ENCODE peak calls at places on chromosome 9, in five cellular contexts. W is A549, D is GM12878, P is HepG2, S is K562. G is an unnamed sample.

GRCh38 chr9:99623780-99624364 is 197.8 kb upstream of the NR4A3 start:
- DNase-seq in W (no peak), D (no peak), P (no peak), S (no peak), G (no peak)

GRCh38 chr9:6660512-6660911 is 15.0 kb upstream of the GLDC start:
- DNase-seq in W (no peak), D (no peak), P (no peak), S (no peak), G (no peak)

GRCh38 chr9:134738869-134739659 is 97.5 kb downstream of the COL5A1 start:
- DNase-seq in W (peak; percentile 78), D (no peak), P (peak; percentile 13), S (peak; percentile 63), G (peak; percentile 85)

GRCh38 chr9:35675732-35676392 is 2.1 kb downstream of the CA9 start:
- DNase-seq in W (no peak), D (no peak), P (no peak), S (no peak), G (peak; percentile 96)

GRCh38 chr9:124983698-124984097 is 42.8 kb upstream of the GOLGA1 start:
- DNase-seq in W (no peak), D (no peak), P (no peak), S (no peak), G (no peak)

GRCh38 chr9:33835625-33836260 is 18.8 kb downstream of the UBE2R2 start:
- DNase-seq in W (no peak), D (no peak), P (no peak), S (no peak), G (no peak)

GRCh38 chr9:136310273-136311030 is 6.6 kb upstream of the CCDC187 start:
- DNase-seq in W (no peak), D (no peak), P (no peak), S (no peak), G (no peak)

GRCh38 chr9:73183917-73184861 is 32.5 kb downstream of the ANXA1 start:
- DNase-seq in W (no peak), D (no peak), P (peak; percentile 21), S (peak; percentile 11), G (peak; percentile 54)

GRCh38 chr9:113593682-113594281 is 130.3 kb downstream of the RGS3 start:
- DNase-seq in W (peak; percentile 93), D (no peak), P (peak; percentile 85), S (peak; percentile 64), G (peak; percentile 98)

GRCh38 chr9:13110766-13111400 is 168.6 kb downstream of the MPDZ start:
- DNase-seq in W (no peak), D (no peak), P (no peak), S (no peak), G (no peak)

GRCh38 chr9:134690946-134691694 is 49.5 kb downstream of the COL5A1 start:
- DNase-seq in W (no peak), D (no peak), P (no peak), S (no peak), G (no peak)

GRCh38 chr9:4923580-4924544 is 61.2 kb upstream of the JAK2 start:
- DNase-seq in W (peak; percentile 32), D (no peak), P (peak; percentile 51), S (peak; percentile 61), G (peak; percentile 35)

GRCh38 chr9:76161546-76161945 is 232.7 kb downstream of the RFK start:
- DNase-seq in W (no peak), D (no peak), P (no peak), S (no peak), G (peak; percentile 4)

GRCh38 chr9:23322392-23322791 is 503.6 kb downstream of the ELAVL2 start:
- DNase-seq in W (no peak), D (no peak), P (no peak), S (no peak), G (peak; percentile 19)

GRCh38 chr9:123416171-123416570 is 60.2 kb downstream of the CRB2 start:
- DNase-seq in W (no peak), D (no peak), P (no peak), S (no peak), G (no peak)

GRCh38 chr9:113957778-113958430 is 81.8 kb downstream of the ZNF618 start:
- DNase-seq in W (peak; percentile 52), D (no peak), P (no peak), S (no peak), G (no peak)

GRCh38 chr9:77961541-77961940 is 70.1 kb downstream of the GNAQ start:
- DNase-seq in W (no peak), D (no peak), P (peak; percentile 13), S (no peak), G (no peak)

GRCh38 chr9:92463989-92464388 is 18.3 kb downstream of the ASPN start:
- DNase-seq in W (no peak), D (no peak), P (no peak), S (no peak), G (no peak)

GRCh38 chr9:95447660-95448420 is 68.9 kb downstream of the PTCH1 start:
- DNase-seq in W (no peak), D (no peak), P (no peak), S (no peak), G (peak; percentile 49)

GRCh38 chr9:70111641-70112236 is 68.1 kb downstream of the MAMDC2 start:
- DNase-seq in W (no peak), D (no peak), P (peak; percentile 22), S (no peak), G (no peak)

GRCh38 chr9:104833701-104834100 is 69.8 kb downstream of the NIPSNAP3B start:
- DNase-seq in W (no peak), D (no peak), P (no peak), S (no peak), G (no peak)

GRCh38 chr9:19184144-19184917 is 46.2 kb upstream of the DENND4C start:
- DNase-seq in W (peak; percentile 74), D (peak; percentile 46), P (peak; percentile 76), S (peak; percentile 32), G (peak; percentile 15)

GRCh38 chr9:134029248-134030226 is 4.3 kb downstream of the BRD3OS start:
- DNase-seq in W (no peak), D (no peak), P (no peak), S (no peak), G (no peak)

GRCh38 chr9:77546391-77546790 is 101.7 kb downstream of the GNA14 start:
- DNase-seq in W (no peak), D (no peak), P (no peak), S (no peak), G (peak; percentile 37)

GRCh38 chr9:86600291-86600690 is 246.1 kb upstream of the TUT7 start:
- DNase-seq in W (no peak), D (no peak), P (no peak), S (no peak), G (no peak)

GRCh38 chr9:34374905-34375552 is 1.7 kb downstream of the MYORG start:
- DNase-seq in W (no peak), D (no peak), P (peak; percentile 94), S (no peak), G (peak; percentile 76)

GRCh38 chr9:9961934-9962333 is 650.9 kb downstream of the PTPRD start:
- DNase-seq in W (no peak), D (no peak), P (no peak), S (no peak), G (no peak)

GRCh38 chr9:135070198-135070951 is 17.1 kb upstream of the OLFM1 start:
- DNase-seq in W (no peak), D (no peak), P (no peak), S (no peak), G (peak; percentile 48)

GRCh38 chr9:107229146-107229545 is 53.9 kb upstream of the RAD23B start:
- DNase-seq in W (no peak), D (no peak), P (no peak), S (no peak), G (no peak)

GRCh38 chr9:85900504-85901201 is 40.3 kb upstream of the NAA35 start:
- DNase-seq in W (peak; percentile 15), D (no peak), P (no peak), S (peak; percentile 25), G (peak; percentile 79)

GRCh38 chr9:89835676-89836075 is 230.9 kb downstream of the GADD45G start:
- DNase-seq in W (no peak), D (no peak), P (no peak), S (no peak), G (no peak)
- TF ChIP-seq JUNB in W (no peak), D (no peak), P (no peak), S (no peak), G (no peak)

GRCh38 chr9:94298949-94299599 is 29.4 kb downstream of the NUTM2F start:
- DNase-seq in W (no peak), D (no peak), P (no peak), S (no peak), G (no peak)

GRCh38 chr9:94301577-94301976 is 26.9 kb downstream of the NUTM2F start:
- DNase-seq in W (no peak), D (no peak), P (no peak), S (no peak), G (no peak)

DNA sequence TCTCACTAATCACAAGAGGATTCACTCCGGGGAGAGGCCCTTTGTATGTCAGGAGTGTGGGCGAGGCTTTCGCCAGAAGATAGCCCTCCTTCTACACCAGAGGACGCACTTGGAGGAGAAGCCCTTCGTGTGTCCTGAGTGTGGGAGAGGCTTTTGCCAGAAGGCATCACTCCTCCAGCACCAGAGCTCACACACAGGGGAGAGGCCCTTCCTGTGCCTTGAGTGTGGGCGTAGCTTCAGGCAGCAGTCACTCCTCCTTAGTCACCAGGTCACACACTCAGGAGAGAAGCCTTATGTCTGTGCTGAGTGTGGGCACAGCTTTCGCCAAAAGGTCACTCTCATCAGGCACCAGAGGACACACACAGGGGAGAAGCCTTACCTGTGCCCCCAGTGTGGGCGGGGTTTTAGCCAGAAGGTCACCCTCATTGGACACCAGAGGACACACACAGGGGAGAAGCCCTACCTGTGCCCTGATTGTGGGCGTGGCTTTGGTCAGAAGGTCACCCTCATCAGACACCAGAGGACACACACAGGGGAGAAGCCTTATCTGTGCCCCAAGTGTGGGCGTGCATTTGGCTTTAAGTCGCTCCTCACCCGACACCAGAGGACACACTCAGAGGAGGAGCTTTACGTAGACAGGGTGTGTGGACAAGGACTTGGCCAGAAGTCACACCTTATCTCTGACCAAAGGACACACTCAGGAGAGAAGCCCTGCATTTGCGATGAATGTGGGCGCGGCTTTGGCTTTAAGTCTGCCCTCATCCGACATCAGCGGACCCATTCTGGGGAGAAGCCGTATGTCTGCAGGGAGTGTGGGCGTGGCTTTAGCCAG is 27.8 kb downstream of the NUTM2F start:
- DNase-seq in W (no peak), D (no peak), P (no peak), S (peak; percentile 70), G (peak; percentile 8)
- TF ChIP-seq JUNB in W (no peak), D (no peak), P (no peak), S (no peak), G (no peak)

GRCh38 chr9:89714316-89714715 is 109.5 kb downstream of the GADD45G start:
- DNase-seq in W (no peak), D (no peak), P (no peak), S (no peak), G (no peak)
- TF ChIP-seq JUNB in W (no peak), D (no peak), P (no peak), S (no peak), G (no peak)

DNA sequence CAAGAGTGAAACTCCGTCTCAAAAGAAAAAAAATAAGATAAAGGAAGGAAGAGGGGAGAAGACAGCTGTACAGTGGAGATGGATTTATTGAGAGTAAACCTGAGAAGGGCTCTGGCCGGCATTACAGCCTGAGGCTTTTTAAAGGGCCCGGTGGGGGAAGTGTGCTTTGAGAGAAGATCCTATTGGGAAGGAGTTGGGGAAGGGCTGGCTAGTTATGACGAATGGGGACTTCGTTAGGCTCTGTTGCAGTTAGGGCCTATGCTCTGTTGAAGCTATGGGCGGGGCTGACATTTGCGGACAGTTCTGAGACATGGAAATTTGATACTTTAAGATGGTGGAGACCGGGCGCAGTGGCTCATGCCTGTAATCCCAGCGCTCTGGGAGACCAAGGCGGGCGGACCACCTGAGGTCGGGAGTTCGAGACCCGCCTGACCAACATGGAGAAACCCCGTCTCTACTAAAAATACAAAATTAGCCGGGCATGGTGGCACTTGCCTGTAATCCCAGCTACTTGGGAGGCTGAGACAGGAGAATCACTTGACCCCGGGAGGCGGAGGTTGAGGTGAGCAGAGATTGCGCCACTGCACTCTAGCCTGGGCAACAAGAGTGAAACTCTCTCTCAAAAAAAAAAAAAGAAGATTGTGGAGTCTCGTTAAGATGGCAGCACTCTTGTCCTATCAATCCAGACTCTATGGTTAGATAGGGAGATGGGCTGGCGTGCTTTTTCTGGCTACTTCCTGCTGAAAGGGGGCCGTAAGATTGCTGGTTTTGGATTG is 33.2 kb downstream of the C9orf50 start:
- DNase-seq in W (no peak), D (no peak), P (no peak), S (peak; percentile 88), G (peak; percentile 70)
- TF ChIP-seq JUNB in W (no peak), D (no peak), P (no peak), S (no peak), G (no peak)

G was measured in GM23338.